ENCODE peak calls at places on chromosomes 12 and 14, in seven cellular contexts. T is sigmoid colon, M is tibial nerve, E is ovary, W is H1, H is HepG2, L is SK-N-SH. J is an unnamed sample. For H3K36me3, the result is how much of the 10 kb centered on the place peaks cover.

GRCh38 chr12:52454411-52455201 is 2.7 kb upstream of the KRT6B start:
- DNase-seq in L (no peak), W (no peak), H (no peak), E (no peak), M (no peak), T (no peak), J (no peak)

GRCh38 chr12:34400423-34400881 is 378.2 kb downstream of the ALG10 start:
- DNase-seq in H (no peak), E (peak), L (peak), W (peak), T (peak), M (no peak), J (peak)

GRCh38 chr12:127334924-127335644 is 931.9 kb upstream of the TMEM132C start:
- DNase-seq in L (no peak), M (no peak), W (no peak), H (no peak), T (no peak), E (no peak), J (no peak)

GRCh38 chr14:85533821-85534271 is 3.9 kb downstream of the FLRT2 start:
- DNase-seq in H (no peak), W (peak), M (no peak), L (no peak), E (peak), T (peak), J (no peak)

GRCh38 chr14:76909266-76909665 is 83.1 kb downstream of the LRRC74A start:
- DNase-seq in E (no peak), H (no peak), W (no peak), M (no peak), T (no peak), L (no peak), J (no peak)

GRCh38 chr14:90848944-90849731 is 32.9 kb upstream of the TTC7B start:
- DNase-seq in E (no peak), L (no peak), T (no peak), W (peak), H (peak), M (no peak), J (no peak)

GRCh38 chr14:61749867-61750266 is 12.4 kb upstream of the SNAPC1 start:
- DNase-seq in M (no peak), W (no peak), H (peak), E (no peak), L (no peak), T (no peak), J (no peak)

GRCh38 chr12:109154485-109155438 is 38.4 kb downstream of the ACACB start:
- DNase-seq in H (peak), T (peak), W (peak), M (peak), L (peak), E (peak), J (peak)

GRCh38 chr14:69324341-69324931 is 64.5 kb downstream of the GALNT16 start:
- DNase-seq in T (peak), L (no peak), E (peak), H (no peak), M (no peak), W (no peak), J (no peak)

GRCh38 chr12:104998423-104999346 is 12.6 kb downstream of the NOPCHAP1 start:
- DNase-seq in T (peak), E (no peak), L (no peak), H (no peak), W (no peak), M (no peak), J (peak)

GRCh38 chr12:129772463-129773169 is 131.2 kb downstream of the TMEM132D start:
- DNase-seq in E (no peak), L (no peak), H (no peak), M (no peak), T (no peak), W (peak), J (no peak)

GRCh38 chr14:90491221-90491867 is 94.5 kb downstream of the CALM1 start:
- DNase-seq in H (no peak), E (peak), W (peak), L (peak), T (peak), M (no peak), J (no peak)

GRCh38 chr12:110641512-110641911 is 27.6 kb downstream of the TCTN1 start:
- DNase-seq in T (no peak), L (no peak), E (peak), W (no peak), H (no peak), M (no peak), J (no peak)

GRCh38 chr12:80272516-80272915 is 171.5 kb upstream of the PTPRQ start:
- DNase-seq in E (no peak), L (no peak), W (no peak), T (no peak), M (no peak), H (no peak), J (no peak)

GRCh38 chr12:32471601-32472001 is 72.2 kb downstream of the FGD4 start:
- DNase-seq in L (no peak), M (no peak), W (no peak), H (no peak), E (no peak), T (no peak), J (no peak)

GRCh38 chr12:23139026-23139425 is 514.1 kb downstream of the ETNK1 start:
- DNase-seq in M (no peak), E (no peak), H (no peak), T (no peak), L (no peak), W (no peak), J (no peak)

GRCh38 chr12:115871714-115872113 is 405.8 kb downstream of the MED13L start:
- DNase-seq in L (peak), M (no peak), E (no peak), T (no peak), H (peak), W (no peak), J (no peak)

DNA sequence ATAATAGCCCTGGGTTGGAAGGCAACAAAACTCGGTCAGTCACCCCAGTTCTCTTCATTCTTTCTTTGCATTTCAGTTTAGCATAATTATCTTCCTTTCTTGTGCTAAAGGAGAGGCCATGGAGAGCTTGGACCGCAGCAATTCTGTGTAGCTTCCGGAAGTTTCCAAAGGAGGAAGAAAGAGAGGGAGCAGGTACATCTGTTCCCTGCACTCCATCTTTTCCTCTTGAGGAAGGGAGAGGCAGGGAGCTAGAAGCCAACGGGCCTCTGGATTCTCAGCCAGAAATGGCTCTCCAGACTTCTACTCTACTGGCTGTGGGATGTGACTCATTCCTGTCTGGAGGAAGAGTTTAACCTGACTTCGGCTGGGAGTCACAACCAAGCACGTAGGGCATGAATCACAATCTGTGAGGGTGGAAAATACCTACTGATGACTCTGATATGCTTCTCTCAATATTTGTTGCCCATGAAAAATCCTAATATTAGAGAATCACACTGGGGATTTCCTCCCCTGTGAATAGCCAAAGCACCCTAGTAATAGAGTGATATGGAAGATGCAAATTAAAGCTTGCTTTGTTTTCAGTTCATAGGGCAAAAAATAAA is 17.0 kb downstream of the ANO6 start:
- DNase-seq in T (peak), E (no peak), W (no peak), H (peak), M (no peak), L (no peak), J (peak)
- TF ChIP-seq EP300 in T (peak), E (no peak), W (no peak), H (no peak), M (no peak), L (no peak), J (peak)

GRCh38 chr12:120544691-120545090 is 10.5 kb downstream of the RNF10 start:
- DNase-seq in H (no peak), M (no peak), T (no peak), W (no peak), L (no peak), E (no peak), J (no peak)

GRCh38 chr12:120542166-120542565 is 8.0 kb downstream of the RNF10 start:
- DNase-seq in W (no peak), T (no peak), M (no peak), H (no peak), E (no peak), L (no peak), J (no peak)

GRCh38 chr12:120540445-120540844 is 6.3 kb downstream of the RNF10 start:
- DNase-seq in L (no peak), H (no peak), M (no peak), T (no peak), W (no peak), E (no peak), J (no peak)

GRCh38 chr12:120546050-120546386 is 11.9 kb downstream of the RNF10 start:
- DNase-seq in M (no peak), L (no peak), H (no peak), E (no peak), T (no peak), W (no peak), J (no peak)
- H3K36me3 ChIP-seq in M (under half), L (under half), H (under half), E (under half), T (under half), W (under half), J (half or more)

GRCh38 chr14:106442857-106443256 is 916.5 kb downstream of the TMEM121 start:
- DNase-seq in T (no peak), E (no peak), W (no peak), H (no peak), M (no peak), L (no peak), J (no peak)
- TF ChIP-seq EP300 in T (no peak), E (no peak), W (no peak), H (no peak), M (no peak), L (no peak), J (no peak)

GRCh38 chr12:123010681-123011080 is 30.2 kb downstream of the ARL6IP4 start:
- DNase-seq in L (no peak), M (no peak), H (no peak), W (no peak), E (no peak), T (no peak), J (no peak)
- H3K36me3 ChIP-seq in L (under half), M (half or more), H (under half), W (under half), E (under half), T (under half), J (half or more)

DNA sequence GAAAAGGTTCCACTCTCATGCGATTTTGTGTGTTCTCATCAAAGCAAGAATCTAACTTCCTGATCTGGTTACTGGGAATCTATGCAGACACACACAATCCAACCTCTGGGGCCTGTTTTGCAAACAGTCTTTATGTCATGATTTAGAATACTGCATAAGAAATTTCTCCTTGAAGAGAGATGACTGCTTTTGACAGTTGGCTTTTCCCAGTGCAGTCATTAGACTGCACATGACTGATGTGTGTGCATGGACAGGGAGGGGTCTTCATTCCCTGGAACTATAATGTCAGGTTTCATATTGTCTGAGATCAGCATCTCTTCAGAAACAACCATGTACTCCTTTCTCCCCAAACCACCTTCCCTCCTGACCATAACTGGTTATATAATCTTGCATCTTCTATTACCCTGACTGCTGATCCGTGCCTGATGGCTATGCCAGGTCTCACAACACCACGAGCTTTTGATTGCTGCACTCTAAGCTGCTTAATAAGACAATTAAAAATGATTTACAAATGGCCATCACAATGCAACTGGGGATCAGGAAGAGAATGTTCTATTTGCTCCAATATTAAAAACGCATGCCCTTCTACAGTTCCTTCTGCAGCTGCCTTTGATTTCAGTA is 995.4 kb downstream of the NRXN3 start:
- DNase-seq in T (no peak), E (no peak), L (no peak), W (no peak), H (no peak), M (no peak), J (no peak)
- TF ChIP-seq EP300 in T (no peak), E (no peak), L (no peak), W (no peak), H (no peak), M (no peak), J (no peak)

J was measured in stomach.